ENCODE peak calls at places on chromosome 17, in seven cellular contexts. One of them, this sample, is unnamed.

GRCh38 chr17:79875511-79875910 is 36.3 kb upstream of the CBX4 start:
- DNase-seq in CD8-positive, alpha-beta T cell: no peak
- DNase-seq in HS-27A: no peak
- DNase-seq in Ammon's horn: no peak
- DNase-seq in AG04450: no peak
- DNase-seq in stimulated activated CD8-positive, alpha-beta memory T cell treated with anti-CD3 and anti-CD28 coated beads, Interleukin-15, amount 100 ng/mL, for 24 hours: no peak
- DNase-seq in mesothelial cell of epicardium: no peak
- DNase-seq in this sample: no peak

GRCh38 chr17:78642707-78643106 is 65.5 kb upstream of the DNAH17 start:
- DNase-seq in CD8-positive, alpha-beta T cell: no peak
- DNase-seq in HS-27A: no peak
- DNase-seq in Ammon's horn: no peak
- DNase-seq in AG04450: no peak
- DNase-seq in stimulated activated CD8-positive, alpha-beta memory T cell treated with anti-CD3 and anti-CD28 coated beads, Interleukin-15, amount 100 ng/mL, for 24 hours: no peak
- DNase-seq in mesothelial cell of epicardium: no peak
- DNase-seq in this sample: no peak

GRCh38 chr17:82278308-82278707 is 4.8 kb upstream of the CSNK1D start:
- DNase-seq in CD8-positive, alpha-beta T cell: no peak
- DNase-seq in HS-27A: no peak
- DNase-seq in Ammon's horn: no peak
- DNase-seq in AG04450: no peak
- DNase-seq in stimulated activated CD8-positive, alpha-beta memory T cell treated with anti-CD3 and anti-CD28 coated beads, Interleukin-15, amount 100 ng/mL, for 24 hours: no peak
- DNase-seq in mesothelial cell of epicardium: no peak
- DNase-seq in this sample: no peak

GRCh38 chr17:77735051-77735340 is 223.5 kb upstream of the TNRC6C start:
- DNase-seq in CD8-positive, alpha-beta T cell: no peak
- DNase-seq in HS-27A: no peak
- DNase-seq in Ammon's horn: no peak
- DNase-seq in AG04450: no peak
- DNase-seq in stimulated activated CD8-positive, alpha-beta memory T cell treated with anti-CD3 and anti-CD28 coated beads, Interleukin-15, amount 100 ng/mL, for 24 hours: no peak
- DNase-seq in mesothelial cell of epicardium: no peak
- DNase-seq in this sample: no peak

GRCh38 chr17:41464682-41465081 is 2.5 kb downstream of the KRT32 start:
- DNase-seq in CD8-positive, alpha-beta T cell: no peak
- DNase-seq in HS-27A: peak
- DNase-seq in Ammon's horn: peak
- DNase-seq in AG04450: peak
- DNase-seq in stimulated activated CD8-positive, alpha-beta memory T cell treated with anti-CD3 and anti-CD28 coated beads, Interleukin-15, amount 100 ng/mL, for 24 hours: no peak
- DNase-seq in mesothelial cell of epicardium: no peak
- DNase-seq in this sample: peak

GRCh38 chr17:42679492-42680330 is 1.9 kb downstream of the CCR10 start:
- DNase-seq in CD8-positive, alpha-beta T cell: peak
- DNase-seq in HS-27A: no peak
- DNase-seq in Ammon's horn: peak
- DNase-seq in AG04450: no peak
- DNase-seq in stimulated activated CD8-positive, alpha-beta memory T cell treated with anti-CD3 and anti-CD28 coated beads, Interleukin-15, amount 100 ng/mL, for 24 hours: no peak
- DNase-seq in mesothelial cell of epicardium: peak
- DNase-seq in this sample: peak

GRCh38 chr17:13355054-13355453 is 246.7 kb downstream of the HS3ST3A1 start:
- DNase-seq in CD8-positive, alpha-beta T cell: no peak
- DNase-seq in HS-27A: no peak
- DNase-seq in Ammon's horn: no peak
- DNase-seq in AG04450: no peak
- DNase-seq in stimulated activated CD8-positive, alpha-beta memory T cell treated with anti-CD3 and anti-CD28 coated beads, Interleukin-15, amount 100 ng/mL, for 24 hours: no peak
- DNase-seq in mesothelial cell of epicardium: no peak
- DNase-seq in this sample: no peak

GRCh38 chr17:55454906-55455474 is 33.4 kb upstream of the MMD start:
- DNase-seq in CD8-positive, alpha-beta T cell: no peak
- DNase-seq in HS-27A: no peak
- DNase-seq in Ammon's horn: no peak
- DNase-seq in AG04450: peak
- DNase-seq in stimulated activated CD8-positive, alpha-beta memory T cell treated with anti-CD3 and anti-CD28 coated beads, Interleukin-15, amount 100 ng/mL, for 24 hours: no peak
- DNase-seq in mesothelial cell of epicardium: no peak
- DNase-seq in this sample: no peak

GRCh38 chr17:31297090-31297489 is at the start of gene OMG:
- DNase-seq in CD8-positive, alpha-beta T cell: no peak
- DNase-seq in HS-27A: no peak
- DNase-seq in Ammon's horn: peak
- DNase-seq in AG04450: no peak
- DNase-seq in stimulated activated CD8-positive, alpha-beta memory T cell treated with anti-CD3 and anti-CD28 coated beads, Interleukin-15, amount 100 ng/mL, for 24 hours: no peak
- DNase-seq in mesothelial cell of epicardium: no peak
- DNase-seq in this sample: no peak

GRCh38 chr17:43671075-43671692 is 9.5 kb upstream of the MEOX1 start:
- DNase-seq in CD8-positive, alpha-beta T cell: no peak
- DNase-seq in HS-27A: no peak
- DNase-seq in Ammon's horn: no peak
- DNase-seq in AG04450: no peak
- DNase-seq in stimulated activated CD8-positive, alpha-beta memory T cell treated with anti-CD3 and anti-CD28 coated beads, Interleukin-15, amount 100 ng/mL, for 24 hours: no peak
- DNase-seq in mesothelial cell of epicardium: no peak
- DNase-seq in this sample: no peak

GRCh38 chr17:21089145-21089544 is 37.6 kb upstream of the DHRS7B start:
- DNase-seq in CD8-positive, alpha-beta T cell: no peak
- DNase-seq in HS-27A: no peak
- DNase-seq in Ammon's horn: no peak
- DNase-seq in AG04450: no peak
- DNase-seq in stimulated activated CD8-positive, alpha-beta memory T cell treated with anti-CD3 and anti-CD28 coated beads, Interleukin-15, amount 100 ng/mL, for 24 hours: no peak
- DNase-seq in mesothelial cell of epicardium: no peak
- DNase-seq in this sample: no peak

GRCh38 chr17:49993423-49994037 is 1.5 kb downstream of the DLX3 start:
- DNase-seq in CD8-positive, alpha-beta T cell: no peak
- DNase-seq in HS-27A: no peak
- DNase-seq in Ammon's horn: no peak
- DNase-seq in AG04450: no peak
- DNase-seq in stimulated activated CD8-positive, alpha-beta memory T cell treated with anti-CD3 and anti-CD28 coated beads, Interleukin-15, amount 100 ng/mL, for 24 hours: no peak
- DNase-seq in mesothelial cell of epicardium: no peak
- DNase-seq in this sample: no peak

GRCh38 chr17:76147211-76148014 is 6.4 kb upstream of the FOXJ1 start:
- DNase-seq in CD8-positive, alpha-beta T cell: no peak
- DNase-seq in HS-27A: no peak
- DNase-seq in Ammon's horn: no peak
- DNase-seq in AG04450: no peak
- DNase-seq in stimulated activated CD8-positive, alpha-beta memory T cell treated with anti-CD3 and anti-CD28 coated beads, Interleukin-15, amount 100 ng/mL, for 24 hours: no peak
- DNase-seq in mesothelial cell of epicardium: no peak
- DNase-seq in this sample: no peak

GRCh38 chr17:54882371-54882770 is 18.3 kb upstream of the TOM1L1 start:
- DNase-seq in CD8-positive, alpha-beta T cell: no peak
- DNase-seq in HS-27A: no peak
- DNase-seq in Ammon's horn: no peak
- DNase-seq in AG04450: no peak
- DNase-seq in stimulated activated CD8-positive, alpha-beta memory T cell treated with anti-CD3 and anti-CD28 coated beads, Interleukin-15, amount 100 ng/mL, for 24 hours: no peak
- DNase-seq in mesothelial cell of epicardium: no peak
- DNase-seq in this sample: no peak

GRCh38 chr17:31838641-31839225 is 20.3 kb downstream of the COPRS start:
- DNase-seq in CD8-positive, alpha-beta T cell: no peak
- DNase-seq in HS-27A: no peak
- DNase-seq in Ammon's horn: no peak
- DNase-seq in AG04450: no peak
- DNase-seq in stimulated activated CD8-positive, alpha-beta memory T cell treated with anti-CD3 and anti-CD28 coated beads, Interleukin-15, amount 100 ng/mL, for 24 hours: no peak
- DNase-seq in mesothelial cell of epicardium: no peak
- DNase-seq in this sample: no peak

GRCh38 chr17:2398655-2399571 is 1.9 kb downstream of the MNT start:
- DNase-seq in CD8-positive, alpha-beta T cell: peak
- DNase-seq in HS-27A: no peak
- DNase-seq in Ammon's horn: peak
- DNase-seq in AG04450: no peak
- DNase-seq in stimulated activated CD8-positive, alpha-beta memory T cell treated with anti-CD3 and anti-CD28 coated beads, Interleukin-15, amount 100 ng/mL, for 24 hours: no peak
- DNase-seq in mesothelial cell of epicardium: peak
- DNase-seq in this sample: no peak

GRCh38 chr17:28563475-28563874 is 7.8 kb downstream of the PIGS start:
- DNase-seq in CD8-positive, alpha-beta T cell: no peak
- DNase-seq in HS-27A: peak
- DNase-seq in Ammon's horn: no peak
- DNase-seq in AG04450: no peak
- DNase-seq in stimulated activated CD8-positive, alpha-beta memory T cell treated with anti-CD3 and anti-CD28 coated beads, Interleukin-15, amount 100 ng/mL, for 24 hours: no peak
- DNase-seq in mesothelial cell of epicardium: no peak
- DNase-seq in this sample: no peak

GRCh38 chr17:79810138-79811027 is 13.5 kb upstream of the CBX8 start:
- DNase-seq in CD8-positive, alpha-beta T cell: peak
- DNase-seq in HS-27A: no peak
- DNase-seq in Ammon's horn: peak
- DNase-seq in AG04450: no peak
- DNase-seq in stimulated activated CD8-positive, alpha-beta memory T cell treated with anti-CD3 and anti-CD28 coated beads, Interleukin-15, amount 100 ng/mL, for 24 hours: peak
- DNase-seq in mesothelial cell of epicardium: peak
- DNase-seq in this sample: peak

GRCh38 chr17:65532491-65532890 is 29.0 kb downstream of the AXIN2 start:
- DNase-seq in CD8-positive, alpha-beta T cell: no peak
- DNase-seq in HS-27A: no peak
- DNase-seq in Ammon's horn: no peak
- DNase-seq in AG04450: no peak
- DNase-seq in stimulated activated CD8-positive, alpha-beta memory T cell treated with anti-CD3 and anti-CD28 coated beads, Interleukin-15, amount 100 ng/mL, for 24 hours: no peak
- DNase-seq in mesothelial cell of epicardium: no peak
- DNase-seq in this sample: no peak

GRCh38 chr17:77245162-77245926 is 104.6 kb downstream of the SEC14L1 start:
- DNase-seq in CD8-positive, alpha-beta T cell: no peak
- DNase-seq in HS-27A: no peak
- DNase-seq in Ammon's horn: no peak
- DNase-seq in AG04450: no peak
- DNase-seq in stimulated activated CD8-positive, alpha-beta memory T cell treated with anti-CD3 and anti-CD28 coated beads, Interleukin-15, amount 100 ng/mL, for 24 hours: no peak
- DNase-seq in mesothelial cell of epicardium: no peak
- DNase-seq in this sample: no peak

GRCh38 chr17:40718904-40719303 is 15.4 kb upstream of the KRT24 start:
- DNase-seq in CD8-positive, alpha-beta T cell: no peak
- DNase-seq in HS-27A: no peak
- DNase-seq in Ammon's horn: no peak
- DNase-seq in AG04450: no peak
- DNase-seq in stimulated activated CD8-positive, alpha-beta memory T cell treated with anti-CD3 and anti-CD28 coated beads, Interleukin-15, amount 100 ng/mL, for 24 hours: no peak
- DNase-seq in mesothelial cell of epicardium: no peak
- DNase-seq in this sample: no peak

GRCh38 chr17:18033442-18034099 is 5.4 kb downstream of the ATPAF2 start:
- DNase-seq in CD8-positive, alpha-beta T cell: peak
- DNase-seq in HS-27A: peak
- DNase-seq in Ammon's horn: peak
- DNase-seq in AG04450: peak
- DNase-seq in stimulated activated CD8-positive, alpha-beta memory T cell treated with anti-CD3 and anti-CD28 coated beads, Interleukin-15, amount 100 ng/mL, for 24 hours: no peak
- DNase-seq in mesothelial cell of epicardium: no peak
- DNase-seq in this sample: peak

GRCh38 chr17:77842148-77842905 is 116.2 kb upstream of the TNRC6C start:
- DNase-seq in CD8-positive, alpha-beta T cell: no peak
- DNase-seq in HS-27A: no peak
- DNase-seq in Ammon's horn: no peak
- DNase-seq in AG04450: no peak
- DNase-seq in stimulated activated CD8-positive, alpha-beta memory T cell treated with anti-CD3 and anti-CD28 coated beads, Interleukin-15, amount 100 ng/mL, for 24 hours: no peak
- DNase-seq in mesothelial cell of epicardium: no peak
- DNase-seq in this sample: no peak

GRCh38 chr17:75998327-75998795 is 2.3 kb upstream of the CDK3 start:
- DNase-seq in CD8-positive, alpha-beta T cell: no peak
- DNase-seq in HS-27A: no peak
- DNase-seq in Ammon's horn: no peak
- DNase-seq in AG04450: no peak
- DNase-seq in stimulated activated CD8-positive, alpha-beta memory T cell treated with anti-CD3 and anti-CD28 coated beads, Interleukin-15, amount 100 ng/mL, for 24 hours: no peak
- DNase-seq in mesothelial cell of epicardium: no peak
- DNase-seq in this sample: no peak

GRCh38 chr17:17815436-17816200 is 21.2 kb downstream of the SREBF1 start:
- DNase-seq in CD8-positive, alpha-beta T cell: no peak
- DNase-seq in HS-27A: no peak
- DNase-seq in Ammon's horn: no peak
- DNase-seq in AG04450: no peak
- DNase-seq in stimulated activated CD8-positive, alpha-beta memory T cell treated with anti-CD3 and anti-CD28 coated beads, Interleukin-15, amount 100 ng/mL, for 24 hours: no peak
- DNase-seq in mesothelial cell of epicardium: no peak
- DNase-seq in this sample: no peak